ENCODE peak calls at places on chromosome 2, in four cellular contexts. M, B, H and S are unnamed samples.

GRCh38 chr2:134836986-134837385 is 1.4 kb upstream of the ACMSD start:
- DNase-seq in B (no peak), H (no peak), M (no peak), S (no peak)

GRCh38 chr2:175097297-175097696 is 70.7 kb downstream of the ATF2 start:
- DNase-seq in B (no peak), M (no peak), H (no peak), S (no peak)

GRCh38 chr2:18119883-18120282 is 241.4 kb downstream of the KCNS3 start:
- DNase-seq in M (no peak), B (no peak), H (no peak), S (no peak)

GRCh38 chr2:130807659-130808385 is 28.9 kb upstream of the ARHGEF4 start:
- DNase-seq in B (no peak), H (no peak), M (no peak), S (no peak)

GRCh38 chr2:159855153-159856140 is 57.4 kb upstream of the CD302 start:
- DNase-seq in M (no peak), H (no peak), B (no peak), S (no peak)

GRCh38 chr2:127661072-127661618 is 14.2 kb downstream of the LIMS2 start:
- DNase-seq in M (no peak), B (no peak), H (no peak), S (no peak)

GRCh38 chr2:126482582-126483464 is 173.1 kb upstream of the GYPC start:
- DNase-seq in B (peak; percentile 43), H (no peak), M (peak; percentile 31), S (peak; percentile 55)

GRCh38 chr2:74493546-74493945 is 5.9 kb downstream of the LBX2 start:
- DNase-seq in H (no peak), M (no peak), B (no peak), S (no peak)

GRCh38 chr2:239607795-239608171 is 207.0 kb upstream of the HDAC4 start:
- DNase-seq in H (no peak), M (no peak), B (no peak), S (no peak)

GRCh38 chr2:171772373-171772772 is 85.1 kb downstream of the DYNC1I2 start:
- DNase-seq in B (peak; percentile 88), H (no peak), M (no peak), S (no peak)

GRCh38 chr2:119864318-119864717 is 104.6 kb downstream of the PTPN4 start:
- DNase-seq in M (no peak), H (no peak), B (no peak), S (no peak)

GRCh38 chr2:84971799-84972790 is 1.1 kb downstream of the KCMF1 start:
- DNase-seq in H (no peak), B (no peak), M (peak; percentile 46), S (peak; percentile 59)

GRCh38 chr2:27435628-27436027 is 6.6 kb upstream of the KRTCAP3 start:
- DNase-seq in H (no peak), M (no peak), B (no peak), S (no peak)

GRCh38 chr2:41782306-41783158 is 265.3 kb upstream of the PKDCC start:
- DNase-seq in B (peak; percentile 41), H (peak; percentile 15), M (peak; percentile 56), S (peak; percentile 43)

GRCh38 chr2:176297067-176297466 is 27.8 kb downstream of the MTX2 start:
- DNase-seq in M (no peak), H (no peak), B (no peak), S (peak; percentile 13)

GRCh38 chr2:98452396-98453027 is 7.9 kb downstream of the INPP4A start:
- DNase-seq in B (no peak), H (no peak), M (no peak), S (no peak)
- TF ChIP-seq POLR2AphosphoS2 in B (no peak), H (no peak), M (no peak), S (no peak)

GRCh38 chr2:216363221-216363620 is 9.1 kb downstream of the MARCHF4 start:
- DNase-seq in B (no peak), H (no peak), M (no peak), S (no peak)
- TF ChIP-seq POLR2AphosphoS2 in B (no peak), H (no peak), M (no peak), S (no peak)

DNA sequence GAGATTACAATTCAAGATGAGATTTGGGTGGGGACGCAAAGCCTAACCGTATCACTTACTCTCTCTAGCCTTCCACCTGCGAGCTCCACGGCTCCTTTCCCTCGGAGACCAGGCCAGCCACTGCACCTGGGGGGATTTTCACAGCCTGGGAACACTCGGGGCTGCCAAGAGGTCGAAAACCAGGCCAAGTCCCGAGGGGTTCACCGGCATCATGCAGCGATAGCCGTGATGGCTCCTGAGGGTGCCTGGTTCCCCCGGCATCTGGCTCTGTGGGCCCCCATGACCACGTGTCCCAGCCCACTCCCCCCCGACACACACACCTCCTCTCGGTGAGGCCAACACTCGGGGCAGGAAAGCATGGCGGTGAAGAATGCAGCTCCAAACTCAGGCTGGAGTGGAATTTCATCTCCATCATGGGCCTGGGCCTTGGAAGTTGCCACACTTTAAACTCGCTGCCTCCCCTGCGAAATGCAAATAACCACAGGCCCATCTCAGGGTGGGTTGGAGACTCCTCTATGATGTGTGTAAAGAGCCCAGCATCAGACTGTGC is 32.6 kb downstream of the ADCY3 start:
- DNase-seq in M (no peak), B (no peak), H (no peak), S (no peak)
- TF ChIP-seq POLR2AphosphoS2 in M (no peak), B (no peak), H (no peak), S (no peak)

GRCh38 chr2:197515798-197516761 is at the start of gene MOB4:
- DNase-seq in H (peak; percentile 82), B (peak; percentile 93), M (peak; percentile 96), S (peak; percentile 93)

GRCh38 chr2:197514754-197515153 is 1.1 kb upstream of the MOB4 start:
- DNase-seq in B (no peak), H (no peak), M (no peak), S (no peak)

GRCh38 chr2:197517150-197517549 is 1.3 kb downstream of the MOB4 start:
- DNase-seq in H (no peak), M (no peak), B (no peak), S (no peak)

DNA sequence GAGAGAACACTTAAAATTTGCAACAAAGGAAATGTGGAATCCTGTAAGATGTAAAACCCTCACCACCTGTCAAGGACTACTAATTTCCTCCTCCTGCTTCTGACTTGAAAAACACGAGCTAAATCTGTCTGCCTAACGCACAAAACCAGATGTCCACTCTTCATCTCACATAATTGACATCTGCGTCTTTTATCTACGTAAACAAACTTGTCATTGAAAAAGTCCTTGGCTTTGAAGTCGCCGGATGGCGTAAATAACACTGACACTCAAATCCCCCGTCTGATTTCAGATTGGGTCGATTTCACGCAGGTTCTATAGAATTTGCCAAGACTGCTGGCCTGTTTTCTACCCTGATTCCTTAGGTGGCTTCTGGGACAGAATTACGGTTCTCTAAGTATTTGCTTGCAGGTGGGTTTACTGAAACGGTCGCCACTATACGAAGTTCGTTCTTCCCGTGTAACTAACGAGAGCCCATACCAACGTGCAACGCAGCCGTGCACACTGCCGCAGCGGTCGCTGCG is 529 bp upstream of the MOB4 start:
- DNase-seq in B (peak; percentile 61), M (no peak), H (no peak), S (peak; percentile 10)
- TF ChIP-seq POLR2AphosphoS2 in B (no peak), M (no peak), H (no peak), S (no peak)

GRCh38 chr2:163236553-163236952 is 398.0 kb upstream of the KCNH7 start:
- DNase-seq in B (no peak), M (no peak), H (no peak), S (no peak)
- TF ChIP-seq POLR2AphosphoS2 in B (no peak), M (no peak), H (no peak), S (no peak)

GRCh38 chr2:179235463-179236108 is 29.0 kb downstream of the SESTD1 start:
- DNase-seq in M (no peak), H (no peak), B (peak; percentile 44), S (no peak)
- TF ChIP-seq POLR2AphosphoS2 in M (no peak), H (no peak), B (no peak), S (no peak)

DNA sequence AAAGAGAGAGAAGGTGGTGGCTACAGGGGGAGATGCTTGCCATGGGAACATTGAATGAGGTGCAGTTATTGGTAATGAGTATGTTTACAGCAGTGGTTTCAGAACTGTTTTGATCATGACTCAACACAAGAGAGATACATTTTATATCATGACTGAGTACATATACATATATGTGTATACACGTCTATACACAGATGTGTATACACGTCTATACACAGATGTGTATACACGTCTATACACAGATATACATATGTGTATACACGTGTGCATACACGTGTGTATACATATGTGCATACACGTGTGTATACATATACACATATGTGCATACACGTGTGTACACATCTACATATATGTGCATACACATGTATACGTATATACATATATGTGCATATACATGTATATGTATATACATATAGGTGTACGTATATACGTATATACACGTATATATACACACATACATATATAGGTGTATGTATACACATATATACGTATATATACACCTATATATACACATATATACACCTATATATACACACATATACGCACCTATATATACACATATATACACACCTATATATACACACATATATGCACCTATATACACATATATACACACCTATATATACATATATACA is 518.5 kb downstream of the TSN start:
- DNase-seq in H (no peak), B (no peak), M (no peak), S (no peak)
- TF ChIP-seq POLR2AphosphoS2 in H (no peak), B (no peak), M (no peak), S (no peak)